ENCODE peak calls at places on chromosome 6, in four cellular contexts. R, A, T and K are unnamed samples.

GRCh38 chr6:105798057-105798456 is 288.1 kb upstream of the PRDM1 start:
- DNase-seq in R (peak; percentile 58), A (no peak), T (no peak), K (no peak)

GRCh38 chr6:101539510-101540245 is 146.2 kb downstream of the GRIK2 start:
- DNase-seq in R (peak; percentile 38), A (no peak), T (peak; percentile 20), K (peak; percentile 26)

GRCh38 chr6:169240125-169240524 is 13.5 kb downstream of the THBS2 start:
- DNase-seq in R (no peak), A (no peak), T (peak; percentile 5), K (no peak)

GRCh38 chr6:169592558-169592957 is 109.3 kb downstream of the WDR27 start:
- DNase-seq in R (peak; percentile 49), A (no peak), T (peak; percentile 29), K (no peak)

GRCh38 chr6:112235956-112236355 is 18.4 kb downstream of the LAMA4 start:
- DNase-seq in R (no peak), A (no peak), T (no peak), K (no peak)

GRCh38 chr6:89260832-89261231 is 43.7 kb upstream of the GABRR1 start:
- DNase-seq in R (no peak), A (peak; percentile 30), T (no peak), K (no peak)

GRCh38 chr6:166604911-166605310 is 18.4 kb upstream of the RAMACL start:
- DNase-seq in R (no peak), A (no peak), T (no peak), K (no peak)

GRCh38 chr6:34176261-34177031 is 30.6 kb upstream of the GRM4 start:
- DNase-seq in R (no peak), A (no peak), T (no peak), K (no peak)

GRCh38 chr6:98716341-98716740 is 118.0 kb upstream of the POU3F2 start:
- DNase-seq in R (no peak), A (peak; percentile 36), T (no peak), K (no peak)

GRCh38 chr6:158174514-158174913 is 6.4 kb downstream of the GTF2H5 start:
- DNase-seq in R (no peak), A (no peak), T (peak; percentile 34), K (no peak)

GRCh38 chr6:129280719-129281118 is 397.8 kb downstream of the LAMA2 start:
- DNase-seq in R (no peak), A (no peak), T (no peak), K (no peak)

GRCh38 chr6:101779051-101779844 is 385.7 kb downstream of the GRIK2 start:
- DNase-seq in R (peak; percentile 3), A (no peak), T (peak; percentile 74), K (no peak)

GRCh38 chr6:151130329-151130728 is 109.4 kb upstream of the AKAP12 start:
- DNase-seq in R (no peak), A (no peak), T (no peak), K (no peak)

GRCh38 chr6:108758884-108759283 is 89.3 kb upstream of the ARMC2 start:
- DNase-seq in R (no peak), A (no peak), T (no peak), K (no peak)

GRCh38 chr6:168105813-168106660 is 27.0 kb upstream of the FRMD1 start:
- DNase-seq in R (no peak), A (peak; percentile 23), T (no peak), K (no peak)

GRCh38 chr6:9437836-9438235 is 977.0 kb downstream of the TFAP2A start:
- DNase-seq in R (no peak), A (no peak), T (peak; percentile 56), K (peak; percentile 20)

GRCh38 chr6:109073344-109074235 is 21.1 kb downstream of the SESN1 start:
- DNase-seq in R (peak; percentile 16), A (no peak), T (peak; percentile 59), K (peak; percentile 40)

GRCh38 chr6:44177691-44178423 is 19.2 kb downstream of the CAPN11 start:
- DNase-seq in R (no peak), A (no peak), T (peak; percentile 32), K (peak; percentile 45)